ENCODE peak calls at places on chromosomes 5 and 9, in five cellular contexts. One of them, this sample, is unnamed.

GRCh38 chr5:111975133-111975532 is 218.1 kb upstream of the NREP start:
- DNase-seq in SK-N-SH: no peak
- DNase-seq in NCI-H1092 treated with DMSO at 0.1 percent for 48 hours: no peak
- DNase-seq in cardiac muscle cell: peak; percentile 50
- DNase-seq in C1 segment of cervical spinal cord: no peak
- DNase-seq in this sample: no peak

GRCh38 chr5:147782053-147783028 is at the start of gene JAKMIP2:
- DNase-seq in SK-N-SH: peak; percentile 88
- DNase-seq in NCI-H1092 treated with DMSO at 0.1 percent for 48 hours: peak; percentile 96
- DNase-seq in cardiac muscle cell: peak; percentile 76
- DNase-seq in C1 segment of cervical spinal cord: peak; percentile 77
- DNase-seq in this sample: peak; percentile 60

GRCh38 chr9:95764920-95765319 is 110.6 kb upstream of the ERCC6L2 start:
- DNase-seq in SK-N-SH: no peak
- DNase-seq in NCI-H1092 treated with DMSO at 0.1 percent for 48 hours: no peak
- DNase-seq in cardiac muscle cell: no peak
- DNase-seq in C1 segment of cervical spinal cord: no peak
- DNase-seq in this sample: no peak

GRCh38 chr5:139816566-139816965 is 21.0 kb downstream of the PSD2 start:
- DNase-seq in SK-N-SH: no peak
- DNase-seq in NCI-H1092 treated with DMSO at 0.1 percent for 48 hours: no peak
- DNase-seq in cardiac muscle cell: no peak
- DNase-seq in C1 segment of cervical spinal cord: no peak
- DNase-seq in this sample: no peak

GRCh38 chr9:131266301-131267229 is 9.7 kb downstream of the FAM78A start:
- DNase-seq in SK-N-SH: no peak
- DNase-seq in NCI-H1092 treated with DMSO at 0.1 percent for 48 hours: no peak
- DNase-seq in cardiac muscle cell: no peak
- DNase-seq in C1 segment of cervical spinal cord: no peak
- DNase-seq in this sample: no peak

GRCh38 chr5:152349683-152350526 is 55.2 kb downstream of the NMUR2 start:
- DNase-seq in SK-N-SH: peak; percentile 45
- DNase-seq in NCI-H1092 treated with DMSO at 0.1 percent for 48 hours: peak; percentile 35
- DNase-seq in cardiac muscle cell: peak; percentile 51
- DNase-seq in C1 segment of cervical spinal cord: no peak
- DNase-seq in this sample: no peak

GRCh38 chr5:157767674-157768073 is 24.2 kb downstream of the LSM11 start:
- DNase-seq in SK-N-SH: no peak
- DNase-seq in NCI-H1092 treated with DMSO at 0.1 percent for 48 hours: no peak
- DNase-seq in cardiac muscle cell: no peak
- DNase-seq in C1 segment of cervical spinal cord: no peak
- DNase-seq in this sample: no peak

GRCh38 chr5:78907255-78907886 is 77.7 kb downstream of the ARSB start:
- DNase-seq in SK-N-SH: no peak
- DNase-seq in NCI-H1092 treated with DMSO at 0.1 percent for 48 hours: no peak
- DNase-seq in cardiac muscle cell: peak; percentile 91
- DNase-seq in C1 segment of cervical spinal cord: no peak
- DNase-seq in this sample: peak; percentile 38

GRCh38 chr9:78368236-78368635 is 71.3 kb downstream of the PSAT1 start:
- DNase-seq in SK-N-SH: no peak
- DNase-seq in NCI-H1092 treated with DMSO at 0.1 percent for 48 hours: no peak
- DNase-seq in cardiac muscle cell: no peak
- DNase-seq in C1 segment of cervical spinal cord: no peak
- DNase-seq in this sample: no peak

GRCh38 chr9:134230092-134230941 is 66.0 kb upstream of the RNU6ATAC start:
- DNase-seq in SK-N-SH: no peak
- DNase-seq in NCI-H1092 treated with DMSO at 0.1 percent for 48 hours: peak; percentile 7
- DNase-seq in cardiac muscle cell: no peak
- DNase-seq in C1 segment of cervical spinal cord: no peak
- DNase-seq in this sample: no peak

GRCh38 chr5:159061834-159062530 is 37.7 kb downstream of the EBF1 start:
- DNase-seq in SK-N-SH: peak; percentile 46
- DNase-seq in NCI-H1092 treated with DMSO at 0.1 percent for 48 hours: peak; percentile 14
- DNase-seq in cardiac muscle cell: peak; percentile 36
- DNase-seq in C1 segment of cervical spinal cord: no peak
- DNase-seq in this sample: no peak

This sample was measured in uterus.